ENCODE peak calls at places on chromosomes 6 and 20, in six cellular contexts. Q is upper lobe of right lung, W is heart right ventricle, L is IMR-90, T is left ventricle myocardium inferior, N is BE2C. G is an unnamed sample.
A peak's percentile ranks its signal among the peaks of the same experiment; 100 is the strongest.

GRCh38 chr6:30841644-30842504 is 42.4 kb upstream of the DDR1 start:
- DNase-seq in Q (no peak), W (no peak), L (peak; percentile 62), T (no peak), N (no peak), G (no peak)

GRCh38 chr20:45823949-45824835 is 2.9 kb downstream of the TNNC2 start:
- DNase-seq in Q (no peak), W (peak; percentile 60), L (no peak), T (peak; percentile 36), N (peak; percentile 56), G (peak; percentile 62)

GRCh38 chr6:34238507-34239239 is 2.0 kb downstream of the HMGA1 start:
- DNase-seq in Q (no peak), W (no peak), L (no peak), T (no peak), N (no peak), G (peak; percentile 89)

GRCh38 chr6:134254118-134254517 is 63.8 kb downstream of the SGK1 start:
- DNase-seq in Q (no peak), W (no peak), L (no peak), T (no peak), N (no peak), G (no peak)

GRCh38 chr6:80263603-80264002 is 157.1 kb downstream of the BCKDHB start:
- DNase-seq in Q (no peak), W (no peak), L (no peak), T (no peak), N (no peak), G (no peak)

GRCh38 chr6:43052225-43052841 is 1.3 kb downstream of the CUL7 start:
- DNase-seq in Q (no peak), W (no peak), L (no peak), T (no peak), N (no peak), G (no peak)

GRCh38 chr6:166420351-166420750 is 37.6 kb upstream of the MPC1 start:
- DNase-seq in Q (no peak), W (no peak), L (peak; percentile 21), T (no peak), N (no peak), G (no peak)

GRCh38 chr6:128710305-128710704 is 172.6 kb upstream of the LAMA2 start:
- DNase-seq in Q (no peak), W (no peak), L (peak; percentile 61), T (no peak), N (no peak), G (no peak)

GRCh38 chr20:20207291-20207690 is 155.0 kb downstream of the CFAP61 start:
- DNase-seq in Q (no peak), W (no peak), L (no peak), T (no peak), N (peak; percentile 67), G (no peak)

GRCh38 chr6:81853975-81854374 is 101.5 kb upstream of the TENT5A start:
- DNase-seq in Q (no peak), W (no peak), L (no peak), T (no peak), N (no peak), G (no peak)

GRCh38 chr20:11935212-11935611 is 17.5 kb downstream of the BTBD3 start:
- DNase-seq in Q (no peak), W (no peak), L (no peak), T (no peak), N (no peak), G (no peak)

GRCh38 chr20:20711413-20711812 is 1.0 kb downstream of the RALGAPA2 start:
- DNase-seq in Q (no peak), W (no peak), L (no peak), T (no peak), N (no peak), G (no peak)

GRCh38 chr6:38549180-38549579 is 90.5 kb downstream of the BTBD9 start:
- DNase-seq in Q (no peak), W (no peak), L (no peak), T (no peak), N (no peak), G (no peak)

GRCh38 chr20:36306557-36307411 is 645 bp downstream of the DLGAP4 start:
- DNase-seq in Q (peak; percentile 60), W (no peak), L (no peak), T (no peak), N (no peak), G (no peak)

GRCh38 chr20:10636326-10636818 is 37.4 kb downstream of the JAG1 start:
- DNase-seq in Q (no peak), W (no peak), L (peak; percentile 64), T (no peak), N (no peak), G (peak; percentile 15)

GRCh38 chr6:51613558-51613957 is 473.9 kb downstream of the PKHD1 start:
- DNase-seq in Q (no peak), W (no peak), L (no peak), T (no peak), N (no peak), G (no peak)

GRCh38 chr6:38443750-38444149 is 196.0 kb downstream of the BTBD9 start:
- DNase-seq in Q (no peak), W (no peak), L (no peak), T (no peak), N (no peak), G (peak; percentile 32)

GRCh38 chr6:104558746-104559145 is 301.0 kb downstream of the HACE1 start:
- DNase-seq in Q (no peak), W (no peak), L (no peak), T (no peak), N (no peak), G (no peak)

GRCh38 chr6:56930846-56931245 is 24.1 kb upstream of the BEND6 start:
- DNase-seq in Q (no peak), W (no peak), L (no peak), T (no peak), N (no peak), G (no peak)

GRCh38 chr20:2234788-2235187 is 61.0 kb upstream of the TGM3 start:
- DNase-seq in Q (no peak), W (no peak), L (no peak), T (no peak), N (no peak), G (no peak)

GRCh38 chr20:32477594-32478512 is 107.3 kb downstream of the NOL4L start:
- DNase-seq in Q (no peak), W (no peak), L (no peak), T (peak; percentile 14), N (no peak), G (no peak)

GRCh38 chr6:129597023-129597713 is 112.8 kb downstream of the ARHGAP18 start:
- DNase-seq in Q (no peak), W (no peak), L (no peak), T (no peak), N (no peak), G (no peak)

GRCh38 chr6:34576286-34576955 is 20.3 kb upstream of the SPDEF start:
- DNase-seq in Q (peak; percentile 53), W (no peak), L (no peak), T (no peak), N (no peak), G (no peak)

GRCh38 chr6:152136449-152136825 is 329.0 kb downstream of the ESR1 start:
- DNase-seq in Q (no peak), W (no peak), L (no peak), T (no peak), N (peak; percentile 55), G (no peak)

GRCh38 chr6:8064638-8065518 is 689 bp upstream of the BLOC1S5 start:
- DNase-seq in Q (no peak), W (no peak), L (no peak), T (no peak), N (no peak), G (no peak)

GRCh38 chr6:14713008-14713452 is 532.8 kb upstream of the JARID2 start:
- DNase-seq in Q (no peak), W (peak; percentile 29), L (peak; percentile 91), T (peak; percentile 52), N (peak; percentile 28), G (no peak)

GRCh38 chr20:25148181-25148981 is 47.1 kb upstream of the ENTPD6 start:
- DNase-seq in Q (no peak), W (peak; percentile 40), L (peak; percentile 51), T (peak; percentile 25), N (no peak), G (no peak)

GRCh38 chr6:422423-423061 is 31.0 kb downstream of the IRF4 start:
- DNase-seq in Q (no peak), W (no peak), L (peak; percentile 97), T (no peak), N (no peak), G (no peak)

GRCh38 chr20:23086931-23087411 is 847 bp upstream of the CD93 start:
- DNase-seq in Q (no peak), W (peak; percentile 64), L (no peak), T (peak; percentile 63), N (no peak), G (no peak)

GRCh38 chr6:25370175-25371036 is 91.2 kb downstream of the CARMIL1 start:
- DNase-seq in Q (no peak), W (no peak), L (no peak), T (no peak), N (no peak), G (no peak)

GRCh38 chr6:28136585-28137457 is 4.9 kb upstream of the ZKSCAN8 start:
- DNase-seq in Q (peak; percentile 91), W (peak; percentile 88), L (peak; percentile 96), T (peak; percentile 90), N (peak; percentile 90), G (peak; percentile 95)
- H3K4me1 ChIP-seq in Q (peaks cover 17% of the 10 kb centered on the region), W (no peaks in the 10 kb centered on the region), L (peaks cover 2% of the 10 kb centered on the region), T (peaks cover 71% of the 10 kb centered on the region), N (no peaks in the 10 kb centered on the region), G (no peaks in the 10 kb centered on the region)

GRCh38 chr6:22328499-22328898 is 31.7 kb upstream of the PRL start:
- DNase-seq in Q (no peak), W (no peak), L (no peak), T (no peak), N (no peak), G (no peak)
- H3K9me3 ChIP-seq in Q (no peaks in the 10 kb centered on the region), W (no peaks in the 10 kb centered on the region), L (no peaks in the 10 kb centered on the region), T (no peaks in the 10 kb centered on the region), N (no peaks in the 10 kb centered on the region), G (no peaks in the 10 kb centered on the region)

DNA sequence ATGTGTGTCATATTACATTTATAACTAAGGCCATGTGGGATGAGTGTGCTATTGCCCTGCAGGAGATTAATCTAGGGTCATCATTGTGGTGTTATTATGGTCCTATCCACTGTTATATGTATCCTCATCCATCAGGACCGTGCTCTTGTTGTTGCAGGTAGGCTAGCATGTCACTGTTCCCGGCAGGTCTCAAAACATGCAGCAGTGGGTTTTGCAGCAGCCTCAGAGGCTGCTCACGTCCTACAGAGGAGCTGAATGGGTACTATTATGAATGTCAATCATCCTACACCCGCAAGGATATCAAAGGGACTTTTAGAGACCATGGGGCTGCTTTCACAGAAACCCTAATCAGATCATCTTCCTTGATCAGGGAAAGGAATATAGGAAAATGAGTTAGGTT is 318.2 kb downstream of the SAMD5 start:
- DNase-seq in Q (no peak), W (no peak), L (no peak), T (no peak), N (no peak), G (no peak)
- H3K4me3 ChIP-seq in Q (no peak overlapping the region), W (no peak overlapping the region), L (no peak overlapping the region), T (no peak overlapping the region), N (no peak overlapping the region), G (no peak overlapping the region)

DNA sequence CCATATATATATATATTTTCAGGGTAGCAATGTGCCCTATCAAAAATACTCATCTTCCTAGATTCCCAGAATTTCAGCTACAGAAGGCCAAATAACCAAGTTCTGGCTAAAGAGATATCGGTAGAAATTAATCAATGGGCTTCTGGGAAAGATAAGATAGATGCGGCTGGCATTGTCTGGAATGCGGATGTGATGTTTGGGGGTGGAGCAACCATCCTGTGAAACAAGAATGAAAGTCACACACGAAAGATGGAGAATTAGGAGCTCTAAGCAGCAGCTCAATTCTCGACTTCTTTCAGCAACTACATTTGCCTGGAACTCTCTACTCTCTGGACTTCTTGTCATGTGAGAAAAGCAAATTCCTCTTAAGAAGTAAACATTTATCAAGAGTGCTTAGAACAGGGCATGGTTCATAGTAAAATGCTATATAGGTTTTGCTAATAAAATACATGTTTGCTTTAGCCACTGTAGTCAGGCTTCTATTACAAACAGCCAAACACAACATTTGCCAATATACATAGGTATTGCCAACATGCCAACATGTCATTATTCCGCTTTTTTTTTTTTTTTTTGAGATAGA is 90.8 kb downstream of the CLIC5 start:
- DNase-seq in Q (no peak), W (no peak), L (no peak), T (no peak), N (no peak), G (no peak)
- H3K4me1 ChIP-seq in Q (no peaks in the 10 kb centered on the region), W (no peaks in the 10 kb centered on the region), L (peaks cover 2% of the 10 kb centered on the region), T (peaks cover 82% of the 10 kb centered on the region), N (no peaks in the 10 kb centered on the region), G (peaks cover 37% of the 10 kb centered on the region)

G was measured in SJCRH30.